ENCODE peak calls at places on chromosomes 13 and 19, in five cellular contexts. F is H1, D is neuronal stem cell, S is H9, Z is trophoblast cell. G is an unnamed sample.
A peak's percentile ranks its signal among the peaks of the same experiment; 100 is the strongest.

GRCh38 chr13:40613192-40613818 is 53.1 kb downstream of the FOXO1 start:
- DNase-seq in F (no peak), D (no peak), S (no peak), Z (no peak), G (no peak)

GRCh38 chr19:38288127-38288855 is 15.8 kb upstream of the C19orf33 start:
- DNase-seq in F (no peak), D (no peak), S (no peak), Z (no peak), G (no peak)

GRCh38 chr19:18940791-18941627 is at the start of gene HOMER3:
- DNase-seq in F (no peak), D (peak; percentile 81), S (peak; percentile 54), Z (peak; percentile 46), G (peak; percentile 58)

GRCh38 chr19:56838930-56839664 is 1.4 kb downstream of the PEG3 start:
- DNase-seq in F (no peak), D (peak; percentile 96), S (no peak), Z (peak; percentile 96), G (no peak)

GRCh38 chr13:111122631-111123030 is 7.5 kb downstream of the ARHGEF7 start:
- DNase-seq in F (no peak), D (no peak), S (no peak), Z (peak; percentile 99), G (no peak)

GRCh38 chr13:46507978-46508377 is 45.0 kb upstream of the LRCH1 start:
- DNase-seq in F (no peak), D (no peak), S (no peak), Z (no peak), G (peak; percentile 17)

GRCh38 chr13:26562538-26562890 is 5.0 kb downstream of the WASF3 start:
- DNase-seq in F (no peak), D (no peak), S (no peak), Z (no peak), G (peak; percentile 38)

GRCh38 chr19:44570984-44571684 is 41.7 kb upstream of the CEACAM20 start:
- DNase-seq in F (no peak), D (peak; percentile 70), S (peak; percentile 77), Z (peak; percentile 75), G (peak; percentile 83)

GRCh38 chr13:29532821-29533220 is 62.7 kb downstream of the SLC7A1 start:
- DNase-seq in F (no peak), D (no peak), S (no peak), Z (peak; percentile 80), G (no peak)

GRCh38 chr19:4075373-4075772 is 8.7 kb upstream of the ZBTB7A start:
- DNase-seq in F (no peak), D (no peak), S (no peak), Z (no peak), G (no peak)
- H2BK12ac ChIP-seq in F (no peak overlapping the region), D (no peak overlapping the region), S (no peak overlapping the region), Z (no peak overlapping the region), G (no peak overlapping the region)

GRCh38 chr19:13074378-13074777 is 28.3 kb downstream of the LYL1 start:
- DNase-seq in F (no peak), D (no peak), S (no peak), Z (no peak), G (no peak)
- H2BK12ac ChIP-seq in F (no peak overlapping the region), D (no peak overlapping the region), S (no peak overlapping the region), Z (no peak overlapping the region), G (no peak overlapping the region)

DNA sequence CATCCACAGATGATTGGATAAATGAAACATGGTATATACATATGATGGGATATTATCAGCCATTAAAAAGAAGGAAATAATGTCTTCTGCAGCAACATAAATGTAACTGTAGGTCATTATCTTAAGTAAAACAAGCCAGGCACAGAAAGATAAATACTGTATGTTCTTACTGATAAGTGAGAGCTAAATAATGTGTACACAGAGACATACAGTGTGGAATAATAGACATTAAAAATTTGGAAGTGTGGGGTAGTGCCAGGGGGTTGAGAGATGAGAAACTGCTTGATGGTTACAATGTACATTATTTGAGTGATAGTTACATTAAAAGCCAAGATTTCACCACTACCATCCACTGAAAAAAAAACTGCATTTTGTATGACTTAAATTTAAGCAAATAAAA is 26.0 kb upstream of the GPC6 start:
- DNase-seq in F (no peak), D (no peak), S (no peak), Z (no peak), G (no peak)
- H2BK12ac ChIP-seq in F (no peak overlapping the region), D (no peak overlapping the region), S (no peak overlapping the region), Z (no peak overlapping the region), G (no peak overlapping the region)

GRCh38 chr19:35501684-35502083 is 11.4 kb upstream of the KRTDAP start:
- DNase-seq in F (no peak), D (no peak), S (no peak), Z (no peak), G (peak; percentile 33)
- H2BK12ac ChIP-seq in F (no peak overlapping the region), D (no peak overlapping the region), S (no peak overlapping the region), Z (no peak overlapping the region), G (no peak overlapping the region)

DNA sequence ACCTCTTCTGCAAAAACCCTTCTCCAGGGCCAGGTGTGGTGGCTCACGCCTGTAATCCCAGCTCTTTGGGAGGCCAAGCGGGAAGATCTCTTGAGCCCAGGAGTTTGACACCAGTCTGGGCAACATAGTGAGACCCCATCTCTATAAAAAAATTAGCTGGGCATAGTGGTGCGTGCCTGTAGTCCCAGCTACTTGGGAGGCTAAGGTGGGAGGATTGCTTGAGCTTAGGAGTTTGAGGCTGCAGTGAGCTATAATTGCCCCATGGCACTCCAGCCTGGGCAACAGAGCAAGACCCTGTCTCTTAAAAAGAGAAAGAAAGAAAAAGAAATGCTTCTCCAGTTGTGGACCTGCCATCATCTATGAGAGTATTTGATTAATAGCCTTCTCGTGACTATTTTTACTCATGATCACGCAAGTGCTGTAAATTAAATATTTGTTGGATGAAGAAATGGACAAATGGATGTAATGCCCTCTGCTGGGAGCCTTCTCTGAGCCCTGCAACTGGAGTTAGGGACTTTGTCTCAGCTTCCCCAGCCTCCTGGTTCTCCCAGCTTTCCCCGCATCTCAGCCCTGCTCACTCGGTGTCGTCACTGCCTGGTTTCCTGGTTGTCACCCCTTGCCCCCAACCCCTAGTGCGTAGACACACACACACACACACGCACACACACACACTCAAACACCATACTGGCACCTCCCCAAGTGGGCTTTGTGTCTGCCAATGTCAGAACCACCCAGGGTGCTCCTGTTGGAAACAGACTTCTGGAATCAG is 12.2 kb downstream of the WIZ start:
- DNase-seq in F (no peak), D (no peak), S (no peak), Z (no peak), G (peak; percentile 37)
- H2BK12ac ChIP-seq in F (no peak overlapping the region), D (no peak overlapping the region), S (no peak overlapping the region), Z (no peak overlapping the region), G (no peak overlapping the region)

GRCh38 chr19:15977193-15977592 is 28.4 kb downstream of the OR10H4 start:
- DNase-seq in F (no peak), D (no peak), S (no peak), Z (no peak), G (no peak)

GRCh38 chr19:15979293-15979692 is 30.5 kb downstream of the OR10H4 start:
- DNase-seq in F (no peak), D (no peak), S (no peak), Z (no peak), G (no peak)

GRCh38 chr19:15977690-15978089 is 28.9 kb downstream of the OR10H4 start:
- DNase-seq in F (no peak), D (no peak), S (no peak), Z (no peak), G (no peak)
- H2BK12ac ChIP-seq in F (no peak overlapping the region), D (no peak overlapping the region), S (no peak overlapping the region), Z (no peak overlapping the region), G (no peak overlapping the region)

GRCh38 chr19:2353159-2353894 is 6.7 kb upstream of the TMPRSS9 start:
- DNase-seq in F (no peak), D (no peak), S (no peak), Z (no peak), G (no peak)
- H2BK12ac ChIP-seq in F (no peak overlapping the region), D (no peak overlapping the region), S (no peak overlapping the region), Z (no peak overlapping the region), G (no peak overlapping the region)

GRCh38 chr19:7716762-7717161 is 14.8 kb upstream of the FCER2 start:
- DNase-seq in F (no peak), D (no peak), S (no peak), Z (no peak), G (no peak)

GRCh38 chr19:7722231-7722651 is 9.7 kb downstream of the CLEC4G start:
- DNase-seq in F (no peak), D (no peak), S (no peak), Z (no peak), G (no peak)

GRCh38 chr19:7715671-7716070 is 13.7 kb upstream of the FCER2 start:
- DNase-seq in F (no peak), D (no peak), S (no peak), Z (no peak), G (no peak)

GRCh38 chr19:7720351-7720750 is 11.6 kb downstream of the CLEC4G start:
- DNase-seq in F (no peak), D (no peak), S (no peak), Z (peak; percentile 14), G (no peak)

GRCh38 chr19:7718668-7719067 is 13.2 kb downstream of the CLEC4G start:
- DNase-seq in F (no peak), D (no peak), S (no peak), Z (no peak), G (no peak)
- H2BK12ac ChIP-seq in F (no peak overlapping the region), D (no peak overlapping the region), S (no peak overlapping the region), Z (no peak overlapping the region), G (no peak overlapping the region)